ENCODE peak calls at places on chromosomes 3 and 15, in five cellular contexts. P, W, K, R and C are unnamed samples. For H3K4me1 and H3K9me3, the result is how much of the 10 kb centered on the place peaks cover.

GRCh38 chr3:123876858-123877257 is 7.3 kb downstream of the MYLK start:
- DNase-seq in P (no peak), W (no peak), K (no peak), R (no peak), C (no peak)

GRCh38 chr3:55271549-55271948 is 215.6 kb downstream of the WNT5A start:
- DNase-seq in P (no peak), W (no peak), K (no peak), R (no peak), C (no peak)

GRCh38 chr3:127984241-127984975 is 67.8 kb upstream of the SEC61A1 start:
- DNase-seq in P (no peak), W (no peak), K (peak), R (no peak), C (no peak)

GRCh38 chr3:98114264-98114663 is 16.3 kb upstream of the OR5H1 start:
- DNase-seq in P (no peak), W (no peak), K (no peak), R (no peak), C (no peak)

GRCh38 chr3:29033511-29033910 is 247.4 kb upstream of the RBMS3 start:
- DNase-seq in P (no peak), W (no peak), K (no peak), R (no peak), C (no peak)

GRCh38 chr3:12984023-12984823 is 89.0 kb downstream of the IQSEC1 start:
- DNase-seq in P (peak), W (no peak), K (peak), R (no peak), C (no peak)

GRCh38 chr3:62557450-62557849 is 184.1 kb upstream of the FEZF2 start:
- DNase-seq in P (no peak), W (no peak), K (no peak), R (no peak), C (no peak)

GRCh38 chr3:104635872-104636580 is 730.7 kb upstream of the ALCAM start:
- DNase-seq in P (no peak), W (no peak), K (no peak), R (no peak), C (no peak)

GRCh38 chr3:160556141-160556540 is 9.2 kb downstream of the KPNA4 start:
- DNase-seq in P (no peak), W (no peak), K (no peak), R (no peak), C (no peak)

GRCh38 chr15:57567909-57568308 is 23.8 kb upstream of the MYZAP start:
- DNase-seq in P (no peak), W (no peak), K (no peak), R (no peak), C (no peak)

GRCh38 chr3:94167796-94168195 is 104.9 kb downstream of the NSUN3 start:
- DNase-seq in P (no peak), W (no peak), K (no peak), R (no peak), C (no peak)

GRCh38 chr3:179068779-179069530 is 2.7 kb downstream of the ZMAT3 start:
- DNase-seq in P (peak), W (no peak), K (no peak), R (no peak), C (no peak)

GRCh38 chr3:2156244-2156847 is 57.7 kb downstream of the CNTN4 start:
- DNase-seq in P (no peak), W (no peak), K (no peak), R (no peak), C (no peak)

GRCh38 chr15:99307735-99308134 is 56.5 kb downstream of the LRRC28 start:
- DNase-seq in P (no peak), W (no peak), K (no peak), R (no peak), C (no peak)

GRCh38 chr15:57604502-57604901 is 12.8 kb downstream of the MYZAP start:
- DNase-seq in P (no peak), W (no peak), K (no peak), R (no peak), C (no peak)

GRCh38 chr3:67090472-67090871 is 92.4 kb downstream of the KBTBD8 start:
- DNase-seq in P (no peak), W (no peak), K (peak), R (no peak), C (no peak)

GRCh38 chr3:127033171-127033570 is 50.3 kb downstream of the PLXNA1 start:
- DNase-seq in P (no peak), W (no peak), K (no peak), R (no peak), C (no peak)

GRCh38 chr3:43031490-43032216 is 52.5 kb downstream of the GASK1A start:
- DNase-seq in P (no peak), W (peak), K (no peak), R (no peak), C (no peak)

GRCh38 chr3:182980204-182981037 is at the start of gene DCUN1D1:
- DNase-seq in P (peak), W (peak), K (peak), R (peak), C (peak)

GRCh38 chr3:72336821-72337479 is 511.3 kb downstream of the SHQ1 start:
- DNase-seq in P (no peak), W (peak), K (peak), R (no peak), C (peak)

GRCh38 chr15:69780374-69780773 is 317.3 kb downstream of the TLE3 start:
- DNase-seq in P (no peak), W (no peak), K (no peak), R (no peak), C (no peak)

GRCh38 chr3:135148431-135148830 is 353.4 kb downstream of the EPHB1 start:
- DNase-seq in P (no peak), W (peak), K (no peak), R (no peak), C (no peak)

GRCh38 chr15:98951004-98951403 is 56.6 kb downstream of the PGPEP1L start:
- DNase-seq in P (no peak), W (no peak), K (no peak), R (no peak), C (peak)

GRCh38 chr3:72298201-72299155 is 513.5 kb upstream of the PROK2 start:
- DNase-seq in P (no peak), W (no peak), K (no peak), R (no peak), C (no peak)

GRCh38 chr3:114133947-114134346 is 44.9 kb downstream of the DRD3 start:
- DNase-seq in P (no peak), W (no peak), K (no peak), R (no peak), C (no peak)

GRCh38 chr3:5264896-5265770 is 77.6 kb downstream of the EDEM1 start:
- DNase-seq in P (no peak), W (no peak), K (no peak), R (no peak), C (no peak)

GRCh38 chr3:194556086-194557056 is 69.6 kb upstream of the ATP13A3 start:
- DNase-seq in P (no peak), W (no peak), K (peak), R (no peak), C (no peak)

GRCh38 chr3:99823723-99824711 is 6.4 kb downstream of the CMSS1 start:
- DNase-seq in P (no peak), W (no peak), K (no peak), R (no peak), C (no peak)

GRCh38 chr3:51705276-51706020 is 1.4 kb upstream of the GRM2 start:
- DNase-seq in P (no peak), W (no peak), K (no peak), R (no peak), C (peak)

GRCh38 chr3:10464068-10464434 is 41.3 kb downstream of the ATP2B2 start:
- DNase-seq in P (no peak), W (no peak), K (no peak), R (no peak), C (no peak)

GRCh38 chr3:10465161-10465560 is 40.2 kb downstream of the ATP2B2 start:
- DNase-seq in P (no peak), W (no peak), K (no peak), R (no peak), C (no peak)

GRCh38 chr3:10467904-10468610 is 37.3 kb downstream of the ATP2B2 start:
- DNase-seq in P (no peak), W (no peak), K (no peak), R (no peak), C (no peak)

GRCh38 chr3:10467204-10467603 is 38.2 kb downstream of the ATP2B2 start:
- DNase-seq in P (no peak), W (no peak), K (no peak), R (no peak), C (no peak)

GRCh38 chr3:10466186-10466585 is 39.2 kb downstream of the ATP2B2 start:
- DNase-seq in P (no peak), W (no peak), K (peak), R (no peak), C (no peak)
- H3K4me1 ChIP-seq in P (under half), W (under half), K (under half), R (under half), C (under half)

DNA sequence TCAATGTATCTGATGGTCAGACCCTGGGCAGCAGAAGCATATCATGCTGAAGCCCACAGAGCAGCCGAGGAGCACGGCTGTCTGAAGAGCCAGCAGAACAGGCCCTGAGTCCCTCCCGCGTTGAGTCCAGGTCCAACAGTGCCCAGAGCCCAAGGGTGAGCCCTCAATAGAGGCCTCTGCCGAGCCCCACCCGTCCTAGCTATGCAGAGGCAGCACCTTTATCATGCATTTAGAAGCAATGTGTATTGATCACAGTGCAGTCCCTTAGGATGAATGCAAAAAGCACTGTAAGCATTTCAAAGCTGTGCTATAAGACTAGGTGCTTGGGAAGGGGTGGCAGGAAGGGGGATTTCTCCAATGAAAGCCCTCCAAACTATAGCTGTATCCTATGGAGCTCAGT is 208.5 kb downstream of the GABRB3 start:
- DNase-seq in P (no peak), W (no peak), K (no peak), R (no peak), C (no peak)
- H3K9me3 ChIP-seq in P (under half), W (under half), K (half or more), R (under half), C (under half)

DNA sequence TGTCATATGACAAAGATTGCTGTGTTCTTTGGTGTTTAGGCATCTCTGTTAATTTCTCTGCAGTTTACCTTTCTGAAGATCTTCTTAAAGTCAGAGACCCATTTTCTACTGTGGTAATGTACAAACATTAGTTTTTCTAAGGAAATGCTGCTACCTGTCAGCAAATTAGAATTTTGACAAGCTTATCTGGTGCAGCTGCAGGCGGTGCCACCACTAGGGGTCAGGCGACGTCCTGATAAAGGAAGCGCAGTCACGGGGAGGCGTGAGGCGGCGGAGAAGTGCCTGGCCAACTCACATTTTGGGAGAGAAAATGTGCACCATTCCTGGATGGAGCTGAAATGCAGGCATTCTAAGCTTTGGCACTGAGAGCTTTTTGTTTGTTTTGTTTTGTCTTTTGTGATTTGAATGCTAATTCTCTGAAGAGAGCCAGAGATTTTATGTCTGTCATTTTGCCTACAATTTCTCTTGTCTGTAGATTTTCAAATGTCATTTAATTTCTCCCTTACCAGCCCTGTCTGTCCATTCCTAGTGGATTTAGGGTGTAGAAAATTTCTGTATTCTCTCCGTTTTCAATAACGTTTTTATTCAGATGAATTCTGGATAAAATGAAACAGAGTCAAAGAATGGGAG is 24.9 kb upstream of the SIAH2 start:
- DNase-seq in P (peak), W (peak), K (peak), R (peak), C (no peak)
- H3K4me1 ChIP-seq in P (under half), W (under half), K (under half), R (under half), C (under half)

GRCh38 chr3:196763179-196763578 is 23.5 kb downstream of the PAK2 start:
- DNase-seq in P (no peak), W (no peak), K (no peak), R (no peak), C (no peak)

GRCh38 chr3:196754215-196754937 is 14.7 kb downstream of the PAK2 start:
- DNase-seq in P (no peak), W (no peak), K (no peak), R (no peak), C (no peak)

GRCh38 chr3:196756738-196757137 is 17.1 kb downstream of the PAK2 start:
- DNase-seq in P (no peak), W (no peak), K (no peak), R (no peak), C (no peak)

GRCh38 chr3:196753201-196753600 is 13.5 kb downstream of the PAK2 start:
- DNase-seq in P (no peak), W (no peak), K (no peak), R (no peak), C (no peak)

DNA sequence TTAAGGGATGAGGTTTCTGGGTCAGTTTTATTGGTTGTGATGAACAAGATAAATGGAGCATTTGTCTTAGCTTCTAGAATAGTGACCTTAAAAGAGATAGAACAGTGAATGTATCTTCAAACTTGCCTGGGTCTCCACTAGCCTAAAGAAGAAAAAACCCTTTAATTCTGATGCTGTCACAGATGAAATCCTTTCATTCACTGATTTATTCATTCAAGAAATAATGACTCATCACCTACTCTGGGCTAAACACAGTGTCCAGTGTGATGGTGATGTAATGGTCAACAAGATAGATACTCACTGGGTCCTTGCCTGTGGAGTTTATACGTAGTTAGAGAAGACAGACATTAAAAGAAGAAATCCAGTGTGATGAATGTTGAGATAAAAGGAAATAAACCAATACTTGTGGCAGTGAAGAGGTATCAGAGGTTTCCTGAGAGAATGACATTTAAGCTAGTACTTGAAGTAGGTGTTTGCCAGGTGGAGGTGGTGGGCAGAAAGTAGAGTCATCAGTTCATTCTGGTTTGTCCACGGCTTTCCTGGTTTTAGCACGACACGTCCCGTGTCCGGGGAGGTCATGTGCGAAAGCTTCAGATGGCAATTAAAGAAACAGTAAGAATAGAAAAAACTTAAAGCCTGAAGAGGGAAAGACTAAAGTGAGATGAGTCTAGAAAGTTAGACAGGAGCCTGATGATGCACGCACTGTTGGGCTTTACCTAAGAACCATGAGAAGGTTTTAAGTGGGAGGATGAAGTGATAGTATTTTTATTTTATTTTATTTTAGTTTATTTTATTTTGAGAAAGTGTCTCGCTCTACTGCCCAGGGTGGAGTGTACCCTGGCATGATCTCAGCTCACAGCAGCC is 18.5 kb downstream of the PAK2 start:
- DNase-seq in P (no peak), W (no peak), K (peak), R (no peak), C (no peak)
- H3K9me3 ChIP-seq in P (under half), W (under half), K (under half), R (under half), C (under half)

GRCh38 chr15:63494406-63494805 is 10.0 kb upstream of the USP3 start:
- DNase-seq in P (no peak), W (no peak), K (no peak), R (no peak), C (no peak)
- H3K4me1 ChIP-seq in P (half or more), W (under half), K (under half), R (under half), C (under half)

GRCh38 chr3:31204026-31204795 is 309.8 kb upstream of the GADL1 start:
- DNase-seq in P (no peak), W (no peak), K (no peak), R (no peak), C (no peak)
- H3K9me3 ChIP-seq in P (under half), W (under half), K (under half), R (under half), C (under half)

DNA sequence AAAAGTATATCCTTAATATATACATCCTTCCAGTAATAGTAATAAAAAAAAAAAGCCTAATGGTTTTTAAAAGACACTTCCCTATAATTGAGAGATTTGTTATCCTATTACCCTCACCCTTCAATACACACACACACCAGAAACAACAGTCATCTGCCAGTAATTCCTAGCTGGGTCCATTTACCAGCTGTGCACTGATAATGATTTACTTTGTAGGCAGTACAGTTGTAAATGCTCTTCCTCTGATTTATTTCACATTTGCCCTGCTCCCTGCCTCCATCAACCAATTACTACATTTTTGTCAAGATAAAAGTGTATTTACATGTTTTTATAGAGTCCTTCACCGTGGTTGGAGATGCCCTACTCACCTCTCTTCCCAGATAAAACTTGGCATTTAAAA is 12.4 kb downstream of the TPM1 start:
- DNase-seq in P (no peak), W (no peak), K (no peak), R (no peak), C (no peak)
- H3K4me1 ChIP-seq in P (under half), W (half or more), K (under half), R (half or more), C (under half)